ENCODE peak calls at places on chromosomes 6 and 20, in five cellular contexts. M is mesenchymal stem cell, P is H9, B is neuronal stem cell, Z is H1. D is an unnamed sample.

GRCh38 chr6:18216411-18216810 is 47.9 kb downstream of the DEK start:
- DNase-seq in P (no peak), Z (no peak), B (no peak), M (peak), D (peak)

GRCh38 chr6:43706788-43707187 is 19.2 kb upstream of the MRPS18A start:
- DNase-seq in Z (no peak), B (no peak), M (no peak), P (no peak), D (no peak)

GRCh38 chr20:38117635-38118034 is 47.4 kb downstream of the TGM2 start:
- DNase-seq in P (no peak), B (no peak), M (no peak), Z (no peak), D (peak)

GRCh38 chr6:69044534-69044933 is 409.5 kb downstream of the ADGRB3 start:
- DNase-seq in B (no peak), M (no peak), Z (no peak), P (no peak), D (no peak)

GRCh38 chr6:18276610-18277009 is 12.3 kb upstream of the DEK start:
- DNase-seq in B (no peak), M (no peak), P (peak), Z (no peak), D (peak)

GRCh38 chr20:52379723-52380336 is 188.3 kb upstream of the ZFP64 start:
- DNase-seq in M (peak), Z (no peak), P (no peak), B (peak), D (peak)

GRCh38 chr6:56087421-56087820 is 160.0 kb downstream of the COL21A1 start:
- DNase-seq in P (no peak), Z (no peak), M (peak), B (no peak), D (no peak)

GRCh38 chr6:20997143-20997792 is 463.0 kb downstream of the CDKAL1 start:
- DNase-seq in M (peak), P (no peak), Z (no peak), B (no peak), D (no peak)

GRCh38 chr6:125742433-125743120 is 6.9 kb upstream of the HEY2 start:
- DNase-seq in Z (no peak), P (no peak), M (no peak), B (no peak), D (no peak)

GRCh38 chr20:4951299-4951698 is 50.0 kb downstream of the SLC23A2 start:
- DNase-seq in M (peak), P (no peak), Z (no peak), B (no peak), D (no peak)

GRCh38 chr6:150705392-150705791 is 105.7 kb downstream of the PLEKHG1 start:
- DNase-seq in B (no peak), P (no peak), M (no peak), Z (no peak), D (no peak)

GRCh38 chr20:33561981-33562601 is 72.2 kb downstream of the CBFA2T2 start:
- DNase-seq in P (peak), M (peak), B (no peak), Z (no peak), D (no peak)

GRCh38 chr6:153210083-153210482 is 79.0 kb upstream of the RGS17 start:
- DNase-seq in B (no peak), M (peak), P (no peak), Z (no peak), D (no peak)

GRCh38 chr6:19697744-19698290 is 139.4 kb upstream of the ID4 start:
- DNase-seq in B (no peak), M (peak), Z (no peak), P (no peak), D (no peak)

GRCh38 chr20:52747736-52748135 is 224.4 kb upstream of the TSHZ2 start:
- DNase-seq in P (peak), B (peak), Z (no peak), M (peak), D (no peak)

GRCh38 chr6:28511628-28512300 is 3.8 kb downstream of the GPX6 start:
- DNase-seq in M (no peak), Z (no peak), P (no peak), B (no peak), D (no peak)

GRCh38 chr20:57405236-57406016 is 14.2 kb downstream of the RBM38 start:
- DNase-seq in B (no peak), P (no peak), Z (no peak), M (no peak), D (no peak)

GRCh38 chr6:34658605-34659218 is 37.9 kb downstream of the ILRUN start:
- DNase-seq in M (no peak), B (no peak), Z (no peak), P (no peak), D (no peak)

GRCh38 chr20:64108731-64109389 is 1.5 kb upstream of the NPBWR2 start:
- DNase-seq in B (no peak), P (no peak), M (no peak), Z (no peak), D (no peak)

GRCh38 chr6:10837692-10837996 is 695 bp downstream of the MAK start:
- DNase-seq in P (no peak), B (no peak), Z (no peak), M (peak), D (no peak)

GRCh38 chr6:24755284-24755683 is 19.5 kb upstream of the GMNN start:
- DNase-seq in B (no peak), M (no peak), P (no peak), Z (no peak), D (no peak)

GRCh38 chr6:11766056-11766455 is 12.5 kb downstream of the ADTRP start:
- DNase-seq in B (no peak), M (peak), P (no peak), Z (no peak), D (no peak)

GRCh38 chr6:33990061-33990541 is 155.8 kb downstream of the GRM4 start:
- DNase-seq in B (no peak), P (no peak), M (no peak), Z (no peak), D (no peak)

GRCh38 chr6:20846602-20847028 is 312.4 kb downstream of the CDKAL1 start:
- DNase-seq in B (no peak), M (peak), Z (no peak), P (no peak), D (no peak)

DNA sequence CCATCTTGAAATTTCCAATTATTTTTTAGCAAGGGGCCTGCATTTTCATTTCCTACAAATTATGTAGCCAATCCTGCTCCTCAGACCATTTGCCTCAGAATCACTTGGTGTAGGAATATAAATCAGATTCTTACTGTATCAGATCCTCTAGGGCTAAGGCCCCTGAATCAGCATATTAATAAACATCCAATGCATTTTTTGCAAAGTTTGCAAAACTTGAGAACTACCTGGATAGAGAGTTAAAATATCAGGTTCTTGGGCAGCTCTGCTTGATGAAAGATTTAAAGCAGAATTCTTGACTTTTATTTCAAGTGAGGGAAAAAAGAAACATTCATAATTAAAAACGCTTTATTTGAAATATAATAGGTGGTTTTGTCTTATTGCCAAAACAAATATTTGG is 82.2 kb upstream of the MAN1A1 start:
- DNase-seq in P (no peak), M (no peak), Z (no peak), B (no peak), D (no peak)
- H2BK12ac ChIP-seq in P (no peak), M (no peak), Z (no peak), B (no peak), D (no peak)

DNA sequence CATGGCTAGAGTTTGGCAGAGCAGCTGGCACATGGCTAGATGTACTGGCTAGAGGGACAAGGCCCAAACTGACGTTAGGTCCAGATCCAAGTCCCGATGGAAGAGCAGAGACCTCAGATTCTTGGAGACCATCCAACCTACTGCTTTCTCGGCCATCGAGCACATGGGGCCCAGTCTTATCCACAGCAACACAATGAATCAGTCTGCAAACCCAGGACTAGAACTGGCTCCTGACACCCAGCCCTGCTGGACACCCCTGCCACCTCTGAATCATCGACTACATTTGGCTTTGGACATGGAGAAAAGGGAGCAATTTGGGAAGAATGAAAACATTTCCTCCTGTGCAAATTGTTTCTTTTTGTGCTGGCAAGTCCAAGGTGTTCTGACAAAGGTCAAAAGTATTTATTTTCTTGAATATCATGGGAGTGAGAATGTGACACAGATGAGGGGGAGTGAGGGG is 23.9 kb upstream of the YWHAB start:
- DNase-seq in Z (no peak), P (no peak), B (no peak), M (no peak), D (no peak)
- H2BK12ac ChIP-seq in Z (no peak), P (no peak), B (no peak), M (no peak), D (no peak)

DNA sequence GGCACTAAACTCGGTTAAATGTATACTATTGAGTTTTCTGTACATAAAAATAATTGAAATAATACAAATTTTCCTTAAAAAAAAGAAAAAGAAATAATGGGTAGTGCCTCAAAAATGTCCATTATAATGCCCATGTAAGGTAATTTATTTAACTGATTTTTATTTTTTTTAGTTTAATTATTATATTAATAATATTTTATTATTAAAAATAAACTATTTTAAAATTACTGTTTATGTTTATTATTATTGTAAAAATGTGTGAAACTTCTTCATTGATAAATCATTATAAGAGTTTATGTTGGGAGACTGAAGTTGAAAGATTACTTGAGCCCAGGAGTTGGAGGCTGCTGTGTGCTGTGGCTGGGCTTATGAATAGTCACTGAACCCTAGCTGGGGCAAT is 925.5 kb upstream of the EPHA7 start:
- DNase-seq in Z (no peak), P (no peak), B (no peak), M (no peak), D (no peak)
- H2BK12ac ChIP-seq in Z (no peak), P (no peak), B (no peak), M (no peak), D (no peak)

DNA sequence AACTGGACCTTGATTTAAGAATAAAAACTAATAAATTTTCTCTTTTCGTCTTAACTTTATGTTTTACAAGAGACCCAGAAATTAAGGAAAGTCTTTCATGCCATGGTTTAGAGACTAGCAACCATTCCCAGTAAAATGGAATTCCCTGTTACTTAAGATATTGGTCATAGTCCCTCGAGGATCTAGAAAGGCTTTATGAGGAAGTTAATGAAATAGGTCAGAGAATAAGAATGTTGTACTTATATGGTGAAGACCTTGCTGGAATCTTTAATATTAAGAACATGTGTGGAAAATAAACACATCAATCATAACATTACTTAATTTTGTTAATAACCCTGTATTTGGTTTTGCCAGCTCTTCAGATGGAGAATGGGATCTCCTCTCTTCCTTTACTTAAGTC is 382.8 kb downstream of the QKI start:
- DNase-seq in M (no peak), Z (no peak), B (no peak), P (no peak), D (no peak)
- H2BK12ac ChIP-seq in M (no peak), Z (no peak), B (no peak), P (no peak), D (no peak)

GRCh38 chr6:41791306-41791705 is 3.8 kb downstream of the TOMM6 start:
- DNase-seq in B (no peak), M (no peak), Z (no peak), P (no peak), D (no peak)

GRCh38 chr6:41789937-41790502 is 2.5 kb downstream of the TOMM6 start:
- DNase-seq in B (no peak), Z (no peak), P (no peak), M (no peak), D (no peak)

GRCh38 chr6:41789390-41789724 is 1.9 kb downstream of the TOMM6 start:
- DNase-seq in Z (no peak), M (no peak), P (no peak), B (no peak), D (no peak)

GRCh38 chr6:41796474-41796873 is 9.0 kb downstream of the TOMM6 start:
- DNase-seq in B (no peak), P (no peak), M (no peak), Z (no peak), D (no peak)

DNA sequence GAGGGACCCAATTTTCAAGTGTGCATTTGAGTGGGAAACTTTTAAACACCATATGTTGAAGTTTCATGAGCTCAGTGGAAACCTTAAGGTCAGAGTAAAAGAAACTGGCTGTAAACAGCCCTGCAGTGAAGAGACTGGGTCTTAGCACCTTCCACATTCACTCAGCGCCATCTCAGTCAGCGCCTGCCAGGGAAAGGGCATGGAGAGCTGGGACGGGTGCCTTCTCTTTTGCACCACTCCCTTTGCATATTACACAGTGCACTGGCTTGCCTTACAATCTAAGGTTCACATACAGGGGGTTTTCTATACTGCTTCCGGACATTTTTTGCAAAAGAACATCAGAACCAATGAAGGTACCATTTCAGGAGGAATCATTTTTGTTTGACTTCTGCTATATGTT is 4.5 kb downstream of the TOMM6 start:
- DNase-seq in M (no peak), B (no peak), Z (no peak), P (no peak), D (no peak)
- H2BK12ac ChIP-seq in M (no peak), B (no peak), Z (no peak), P (no peak), D (no peak)